ENCODE peak calls at places on chromosomes 3 and 15, in four cellular contexts. One of them, this sample, is unnamed.

GRCh38 chr15:50816191-50816590 is 50.7 kb upstream of the SPPL2A start:
- DNase-seq in HCT116: no peak
- DNase-seq in fibroblast of pulmonary artery: no peak
- DNase-seq in amniotic stem cell: no peak
- DNase-seq in this sample: no peak

GRCh38 chr3:71131385-71131871 is 452.1 kb downstream of the FOXP1 start:
- DNase-seq in HCT116: no peak
- DNase-seq in fibroblast of pulmonary artery: no peak
- DNase-seq in amniotic stem cell: no peak
- DNase-seq in this sample: no peak

GRCh38 chr3:172333042-172333377 is 115.2 kb downstream of the GHSR start:
- DNase-seq in HCT116: no peak
- DNase-seq in fibroblast of pulmonary artery: no peak
- DNase-seq in amniotic stem cell: no peak
- DNase-seq in this sample: no peak

GRCh38 chr3:17491601-17492000 is 250.8 kb downstream of the TBC1D5 start:
- DNase-seq in HCT116: peak
- DNase-seq in fibroblast of pulmonary artery: peak
- DNase-seq in amniotic stem cell: no peak
- DNase-seq in this sample: no peak

GRCh38 chr15:78917888-78918287 is 27.0 kb downstream of the CTSH start:
- DNase-seq in HCT116: no peak
- DNase-seq in fibroblast of pulmonary artery: no peak
- DNase-seq in amniotic stem cell: no peak
- DNase-seq in this sample: no peak

GRCh38 chr15:91885714-91886265 is 32.3 kb downstream of the SLCO3A1 start:
- DNase-seq in HCT116: no peak
- DNase-seq in fibroblast of pulmonary artery: no peak
- DNase-seq in amniotic stem cell: no peak
- DNase-seq in this sample: no peak

GRCh38 chr3:195204360-195205166 is 66.4 kb downstream of the XXYLT1 start:
- DNase-seq in HCT116: no peak
- DNase-seq in fibroblast of pulmonary artery: peak
- DNase-seq in amniotic stem cell: no peak
- DNase-seq in this sample: no peak

GRCh38 chr3:58633157-58633865 is 33.3 kb downstream of the FAM3D start:
- DNase-seq in HCT116: no peak
- DNase-seq in fibroblast of pulmonary artery: no peak
- DNase-seq in amniotic stem cell: no peak
- DNase-seq in this sample: no peak

GRCh38 chr15:84917452-84917851 is 33.0 kb downstream of the SLC28A1 start:
- DNase-seq in HCT116: no peak
- DNase-seq in fibroblast of pulmonary artery: no peak
- DNase-seq in amniotic stem cell: no peak
- DNase-seq in this sample: no peak

GRCh38 chr3:41352526-41352925 is 153.2 kb downstream of the CTNNB1 start:
- DNase-seq in HCT116: no peak
- DNase-seq in fibroblast of pulmonary artery: no peak
- DNase-seq in amniotic stem cell: no peak
- DNase-seq in this sample: no peak

GRCh38 chr15:42994546-42994945 is 74.0 kb upstream of the TTBK2 start:
- DNase-seq in HCT116: no peak
- DNase-seq in fibroblast of pulmonary artery: peak
- DNase-seq in amniotic stem cell: no peak
- DNase-seq in this sample: no peak

GRCh38 chr3:154243353-154243752 is 80.9 kb downstream of the DHX36 start:
- DNase-seq in HCT116: no peak
- DNase-seq in fibroblast of pulmonary artery: peak
- DNase-seq in amniotic stem cell: no peak
- DNase-seq in this sample: no peak

GRCh38 chr3:75737831-75738493 is 47.4 kb downstream of the ZNF717 start:
- DNase-seq in HCT116: no peak
- DNase-seq in fibroblast of pulmonary artery: peak
- DNase-seq in amniotic stem cell: no peak
- DNase-seq in this sample: no peak

GRCh38 chr3:128366136-128366535 is 100.6 kb downstream of the DNAJB8 start:
- DNase-seq in HCT116: no peak
- DNase-seq in fibroblast of pulmonary artery: no peak
- DNase-seq in amniotic stem cell: no peak
- DNase-seq in this sample: no peak

GRCh38 chr3:126988451-126989021 is 5.6 kb downstream of the PLXNA1 start:
- DNase-seq in HCT116: no peak
- DNase-seq in fibroblast of pulmonary artery: no peak
- DNase-seq in amniotic stem cell: no peak
- DNase-seq in this sample: no peak